ENCODE peak calls at places on chromosomes 12 and 14, in five cellular contexts. R is GM23338, J is OCI-LY7, W is neural progenitor cell, B is fibroblast of lung. C is an unnamed sample.

GRCh38 chr12:12387521-12387920 is 30.6 kb downstream of the BORCS5 start:
- DNase-seq in R (no peak), J (no peak), W (no peak), B (peak; percentile 75), C (no peak)

GRCh38 chr12:96068111-96068510 is 32.7 kb upstream of the LTA4H start:
- DNase-seq in R (no peak), J (no peak), W (no peak), B (no peak), C (no peak)

GRCh38 chr12:66753810-66754209 is 74.9 kb upstream of the GRIP1 start:
- DNase-seq in R (no peak), J (no peak), W (no peak), B (no peak), C (no peak)

GRCh38 chr12:56257491-56258067 is 605 bp downstream of the ANKRD52 start:
- DNase-seq in R (peak; percentile 87), J (no peak), W (peak; percentile 78), B (no peak), C (peak; percentile 41)

GRCh38 chr12:94012508-94013044 is 135.8 kb upstream of the PLXNC1 start:
- DNase-seq in R (no peak), J (no peak), W (no peak), B (no peak), C (no peak)

GRCh38 chr12:57521475-57522018 is 1.1 kb upstream of the MBD6 start:
- DNase-seq in R (peak; percentile 65), J (no peak), W (peak; percentile 78), B (peak; percentile 58), C (peak; percentile 57)

GRCh38 chr12:116592116-116592637 is 33.0 kb downstream of the MAP1LC3B2 start:
- DNase-seq in R (no peak), J (no peak), W (no peak), B (no peak), C (no peak)

GRCh38 chr12:53295070-53295890 is at the start of gene PFDN5:
- DNase-seq in R (peak; percentile 93), J (peak; percentile 91), W (peak; percentile 92), B (peak; percentile 94), C (peak; percentile 76)

DNA sequence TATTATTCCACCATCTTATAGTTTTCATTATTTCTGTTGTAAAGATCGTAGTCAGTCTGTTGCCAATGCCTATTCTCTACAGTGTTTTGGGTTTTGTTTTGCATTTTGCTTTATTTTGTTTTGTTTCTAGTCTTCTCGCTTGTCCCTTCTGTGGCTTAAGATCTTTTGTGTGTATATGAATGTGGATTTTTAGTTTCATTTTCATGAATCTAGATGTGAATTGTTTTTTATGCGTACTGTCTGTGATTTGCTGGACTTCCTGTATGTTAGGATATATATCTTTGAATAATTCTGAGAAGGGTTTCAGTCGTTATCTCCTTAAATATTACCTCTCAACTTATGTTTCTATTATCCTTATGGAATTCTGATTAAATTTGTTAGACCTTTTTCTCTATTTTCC is 13.4 kb downstream of the C12orf42 start:
- DNase-seq in R (no peak), J (no peak), W (no peak), B (no peak), C (no peak)
- H2AFZ ChIP-seq in R (no peak overlapping the region), J (no peak overlapping the region), W (no peak overlapping the region), B (no peak overlapping the region), C (no peak overlapping the region)

GRCh38 chr12:45200497-45201043 is 15.3 kb upstream of the ANO6 start:
- DNase-seq in R (no peak), J (no peak), W (no peak), B (peak; percentile 55), C (no peak)
- H3K4me2 ChIP-seq in R (no peak overlapping the region), J (no peak overlapping the region), W (no peak overlapping the region), B (no peak overlapping the region), C (no peak overlapping the region)

DNA sequence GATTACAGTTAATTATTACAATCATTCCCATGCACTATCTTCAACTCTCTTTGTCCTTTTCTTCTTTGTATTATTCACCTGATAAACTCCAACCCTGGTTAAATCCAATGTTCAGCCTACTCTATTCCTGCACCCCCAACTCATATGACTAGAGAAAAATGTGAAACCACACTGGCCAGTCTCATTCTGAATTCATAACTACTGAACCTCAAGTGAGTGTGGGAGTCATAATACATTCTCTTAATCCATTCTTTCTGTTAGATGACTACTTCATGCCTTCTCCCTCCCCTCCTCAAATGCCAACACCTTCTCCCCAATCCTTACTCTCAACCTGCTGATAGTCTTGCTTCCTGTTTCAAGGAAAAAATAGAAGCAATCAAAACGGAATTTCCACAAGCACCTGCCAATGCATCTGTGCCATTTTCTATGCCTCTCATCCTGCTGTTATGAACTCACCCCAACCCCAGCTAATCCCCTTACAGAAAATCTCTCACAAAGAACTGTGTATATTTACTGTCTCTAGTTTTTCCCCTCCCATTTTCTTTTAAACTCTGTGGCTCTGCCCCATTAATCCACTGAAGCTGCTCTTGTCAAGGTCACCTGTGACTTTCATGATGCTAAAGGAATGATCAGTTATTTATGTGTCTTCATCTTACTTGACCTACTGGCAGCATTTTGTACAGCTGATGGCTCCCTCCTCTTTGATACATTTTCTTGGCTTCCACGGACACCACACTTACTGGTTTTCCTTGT is 22.5 kb upstream of the ITPR2 start:
- DNase-seq in R (no peak), J (no peak), W (no peak), B (no peak), C (no peak)
- H2AFZ ChIP-seq in R (no peak overlapping the region), J (peak overlapping the region; percentile 34), W (no peak overlapping the region), B (no peak overlapping the region), C (no peak overlapping the region)

DNA sequence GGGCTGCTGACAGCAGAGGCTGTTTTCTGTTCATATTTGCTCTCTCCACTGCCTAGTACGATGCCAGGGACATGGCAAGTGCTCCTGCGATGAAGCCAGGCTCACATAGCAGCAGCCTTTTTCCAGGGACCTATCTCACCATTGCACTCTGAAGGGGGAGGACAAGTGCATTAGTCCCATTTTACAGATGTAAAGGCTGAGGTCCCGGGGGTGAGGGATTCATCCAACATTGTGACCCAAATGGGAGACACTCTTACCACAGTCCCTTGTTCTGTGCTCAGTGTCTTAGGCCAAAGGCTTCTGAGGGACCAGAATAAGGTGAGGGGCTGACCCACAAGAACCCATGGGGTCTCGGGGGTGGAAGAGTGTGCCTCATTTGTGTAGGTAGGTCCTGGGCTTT is 21.6 kb upstream of the ESRRB start:
- DNase-seq in R (no peak), J (no peak), W (no peak), B (no peak), C (no peak)
- H3K4me2 ChIP-seq in R (no peak overlapping the region), J (no peak overlapping the region), W (no peak overlapping the region), B (no peak overlapping the region), C (no peak overlapping the region)

GRCh38 chr14:68368850-68369249 is 424.0 kb downstream of the ZFP36L1 start:
- DNase-seq in R (no peak), J (no peak), W (no peak), B (no peak), C (no peak)
- H2AFZ ChIP-seq in R (no peak overlapping the region), J (peak overlapping the region; percentile 81), W (no peak overlapping the region), B (no peak overlapping the region), C (no peak overlapping the region)

GRCh38 chr14:71400821-71401447 is 493.7 kb downstream of the PCNX1 start:
- DNase-seq in R (no peak), J (no peak), W (no peak), B (peak; percentile 52), C (no peak)

GRCh38 chr14:71399057-71399487 is 491.8 kb downstream of the PCNX1 start:
- DNase-seq in R (no peak), J (peak; percentile 57), W (no peak), B (no peak), C (no peak)

GRCh38 chr14:71396050-71396677 is 488.9 kb downstream of the PCNX1 start:
- DNase-seq in R (no peak), J (no peak), W (no peak), B (no peak), C (no peak)

GRCh38 chr14:71397371-71397770 is 490.1 kb downstream of the PCNX1 start:
- DNase-seq in R (no peak), J (no peak), W (no peak), B (no peak), C (no peak)

GRCh38 chr14:71398450-71398849 is 491.2 kb downstream of the PCNX1 start:
- DNase-seq in R (no peak), J (no peak), W (no peak), B (no peak), C (no peak)
- H3K4me2 ChIP-seq in R (no peak overlapping the region), J (peak overlapping the region; percentile 28), W (no peak overlapping the region), B (no peak overlapping the region), C (no peak overlapping the region)

DNA sequence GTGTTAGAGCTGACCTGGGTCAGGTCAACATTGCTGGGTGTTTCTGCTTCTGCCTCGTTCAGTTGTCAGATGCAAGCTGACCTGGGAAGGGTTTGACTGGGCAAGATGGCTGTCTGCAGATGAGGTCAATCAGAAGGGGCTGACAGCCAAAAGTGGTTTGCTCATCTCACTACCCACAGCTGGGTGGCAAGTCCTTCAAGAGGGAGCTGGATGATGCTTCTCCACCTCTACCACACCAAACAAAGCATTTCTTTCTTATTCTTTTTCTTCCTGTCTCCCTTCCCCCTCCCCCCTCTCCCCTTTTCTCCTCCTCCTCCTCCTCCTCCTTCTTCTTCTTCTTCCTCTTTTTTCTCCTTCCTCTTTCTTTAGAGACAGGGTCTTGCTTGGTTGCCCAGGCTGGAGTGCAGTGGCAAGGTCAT is 268.2 kb upstream of the PLEKHG7 start:
- DNase-seq in R (no peak), J (peak; percentile 51), W (no peak), B (no peak), C (no peak)
- H2AFZ ChIP-seq in R (no peak overlapping the region), J (peak overlapping the region; percentile 53), W (no peak overlapping the region), B (no peak overlapping the region), C (peak overlapping the region; percentile 39)

GRCh38 chr14:72547999-72548398 is 345.9 kb downstream of the DPF3 start:
- DNase-seq in R (no peak), J (no peak), W (no peak), B (no peak), C (no peak)
- H3K4me2 ChIP-seq in R (no peak overlapping the region), J (no peak overlapping the region), W (no peak overlapping the region), B (no peak overlapping the region), C (no peak overlapping the region)

GRCh38 chr12:106246891-106247730 is 709 bp downstream of the CKAP4 start:
- DNase-seq in R (peak; percentile 56), J (peak; percentile 58), W (peak; percentile 93), B (peak; percentile 57), C (peak; percentile 59)
- H2AFZ ChIP-seq in R (peak overlapping the region; percentile 56), J (peak overlapping the region; percentile 18), W (peak overlapping the region; percentile 58), B (no peak overlapping the region), C (peak overlapping the region; percentile 96)

C was measured in neuronal stem cell.